ENCODE peak calls at places on chromosomes 7 and 10, in nine cellular contexts. P is GM12878, K is right lobe of liver, Y is colonic mucosa, N is spleen, W is SK-N-SH, G is IMR-90, D is left ventricle myocardium inferior, V is keratinocyte. U is an unnamed sample.

GRCh38 chr7:25515876-25516275 is 287.6 kb upstream of the NPVF start:
- DNase-seq in D (no peak), N (no peak), G (no peak), P (no peak), K (no peak), V (no peak), Y (no peak), W (no peak), U (no peak)

GRCh38 chr10:109765838-109766237 is 157.5 kb downstream of the XPNPEP1 start:
- DNase-seq in D (no peak), N (no peak), Y (no peak), P (no peak), G (no peak), W (no peak), V (no peak), K (no peak), U (no peak)

GRCh38 chr10:42738669-42739068 is 43.9 kb upstream of the BMS1 start:
- DNase-seq in W (no peak), K (no peak), P (no peak), D (no peak), V (no peak), N (no peak), G (no peak), Y (no peak), U (no peak)

GRCh38 chr10:43160067-43160918 is 22.0 kb downstream of the CSGALNACT2 start:
- DNase-seq in K (no peak), G (peak; percentile 90), P (no peak), W (no peak), V (peak; percentile 15), N (no peak), Y (no peak), D (no peak), U (peak; percentile 68)

GRCh38 chr10:35979116-35979515 is 337.0 kb upstream of the FZD8 start:
- DNase-seq in K (no peak), V (no peak), N (no peak), Y (no peak), G (no peak), W (no peak), D (no peak), P (no peak), U (no peak)

GRCh38 chr10:49273082-49273465 is 25.9 kb upstream of the C10orf71 start:
- DNase-seq in P (no peak), D (no peak), K (no peak), G (no peak), V (no peak), Y (no peak), N (no peak), W (peak; percentile 30), U (no peak)

GRCh38 chr10:34643620-34644019 is 171.5 kb downstream of the PARD3 start:
- DNase-seq in G (no peak), N (no peak), Y (no peak), D (no peak), V (no peak), K (no peak), P (no peak), W (no peak), U (no peak)

GRCh38 chr7:121080913-121081326 is 92.4 kb downstream of the CPED1 start:
- DNase-seq in P (no peak), G (no peak), W (no peak), V (no peak), Y (no peak), K (no peak), N (no peak), D (no peak), U (no peak)

GRCh38 chr7:128865303-128865702 is 2.6 kb downstream of the ATP6V1F start:
- DNase-seq in N (no peak), P (no peak), D (no peak), G (no peak), Y (no peak), K (no peak), V (no peak), W (no peak), U (no peak)

GRCh38 chr7:50711271-50712175 is 71.2 kb downstream of the GRB10 start:
- DNase-seq in N (no peak), Y (no peak), K (no peak), D (peak; percentile 43), P (no peak), W (no peak), G (peak; percentile 35), V (no peak), U (peak; percentile 22)

GRCh38 chr7:134298902-134299683 is 17.6 kb downstream of the SLC35B4 start:
- DNase-seq in G (peak; percentile 78), K (peak; percentile 63), W (peak; percentile 31), D (peak; percentile 28), P (no peak), V (no peak), Y (peak; percentile 36), N (no peak), U (peak; percentile 71)

GRCh38 chr7:99109108-99110051 is 34.5 kb downstream of the SMURF1 start:
- DNase-seq in K (no peak), G (peak; percentile 62), W (peak; percentile 47), N (no peak), D (peak; percentile 51), V (no peak), P (no peak), Y (no peak), U (no peak)

GRCh38 chr7:154451480-154452457 is 399.6 kb downstream of the DPP6 start:
- DNase-seq in G (no peak), N (no peak), Y (no peak), D (no peak), W (no peak), K (no peak), V (no peak), P (no peak), U (no peak)

GRCh38 chr10:99296605-99297004 is 32.6 kb upstream of the CNNM1 start:
- DNase-seq in G (no peak), W (peak; percentile 74), N (no peak), P (no peak), Y (no peak), K (peak; percentile 62), V (no peak), D (no peak), U (no peak)

GRCh38 chr7:143419880-143420279 is 11.2 kb upstream of the EPHA1 start:
- DNase-seq in N (no peak), G (no peak), P (no peak), D (no peak), V (no peak), W (no peak), K (no peak), Y (peak; percentile 78), U (no peak)

GRCh38 chr10:49661291-49661856 is 18.1 kb upstream of the C10orf53 start:
- DNase-seq in D (no peak), P (no peak), W (no peak), V (no peak), K (no peak), Y (no peak), G (no peak), N (no peak), U (no peak)

GRCh38 chr7:66250711-66251110 is 45.6 kb downstream of the TPST1 start:
- DNase-seq in K (no peak), P (no peak), V (peak; percentile 66), N (no peak), Y (no peak), D (no peak), W (no peak), G (peak; percentile 95), U (peak; percentile 92)

GRCh38 chr7:151313857-151314256 is 27.8 kb upstream of the NUB1 start:
- DNase-seq in V (no peak), N (no peak), D (peak; percentile 60), K (no peak), G (peak; percentile 61), P (no peak), W (no peak), Y (peak; percentile 28), U (peak; percentile 12)

GRCh38 chr10:62689712-62690111 is 114.8 kb upstream of the ADO start:
- DNase-seq in D (no peak), Y (no peak), P (no peak), G (no peak), W (no peak), N (no peak), K (no peak), V (no peak), U (no peak)

GRCh38 chr10:133309720-133310398 is 1.1 kb downstream of the ZNF511 start:
- DNase-seq in Y (peak; percentile 78), N (peak; percentile 90), K (peak; percentile 89), P (no peak), W (no peak), D (peak; percentile 33), V (no peak), G (no peak), U (no peak)
- H3K4me3 ChIP-seq in Y (peak overlapping the region; percentile 95), N (no peak overlapping the region), K (peak overlapping the region; percentile 95), P (peak overlapping the region; percentile 32), W (no peak overlapping the region), D (no peak overlapping the region), V (peak overlapping the region; percentile 2), G (no peak overlapping the region), U (no peak overlapping the region)

DNA sequence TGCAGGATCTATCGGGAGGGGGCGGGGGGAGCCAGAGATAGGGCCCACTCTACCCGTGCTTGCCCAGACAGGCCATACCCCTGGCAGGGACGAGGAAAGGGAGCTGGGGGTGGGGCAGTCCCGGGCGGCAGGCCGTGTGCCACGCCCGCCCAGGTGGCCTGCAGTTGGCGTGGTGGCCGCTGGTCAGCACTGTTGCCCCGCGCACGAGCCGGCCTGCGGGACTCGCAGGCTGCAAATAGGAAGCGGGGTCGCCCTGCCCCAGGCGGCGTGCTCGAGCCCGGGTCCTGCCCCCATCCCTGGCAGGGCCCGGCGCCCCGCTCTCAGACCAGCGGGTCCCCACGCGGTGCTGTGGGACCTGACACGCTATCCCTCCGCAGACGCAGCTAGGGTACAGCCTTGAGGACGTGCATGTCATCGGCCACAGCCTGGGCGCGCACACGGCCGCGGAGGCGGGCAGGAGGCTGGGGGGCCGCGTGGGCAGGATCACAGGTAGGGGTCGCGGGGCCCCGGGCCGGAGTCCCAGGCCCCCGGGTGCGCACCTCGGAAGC is 6.7 kb downstream of the PNLIPRP2 start:
- DNase-seq in G (no peak), P (no peak), D (no peak), Y (peak; percentile 71), V (no peak), N (no peak), W (peak; percentile 92), K (no peak), U (no peak)
- TF ChIP-seq CTCF in G (peak; percentile 31), P (no peak), D (peak; percentile 62), Y (peak; percentile 48), V (no peak), N (no peak), W (peak; percentile 45), K (peak; percentile 42), U (peak; percentile 12)

DNA sequence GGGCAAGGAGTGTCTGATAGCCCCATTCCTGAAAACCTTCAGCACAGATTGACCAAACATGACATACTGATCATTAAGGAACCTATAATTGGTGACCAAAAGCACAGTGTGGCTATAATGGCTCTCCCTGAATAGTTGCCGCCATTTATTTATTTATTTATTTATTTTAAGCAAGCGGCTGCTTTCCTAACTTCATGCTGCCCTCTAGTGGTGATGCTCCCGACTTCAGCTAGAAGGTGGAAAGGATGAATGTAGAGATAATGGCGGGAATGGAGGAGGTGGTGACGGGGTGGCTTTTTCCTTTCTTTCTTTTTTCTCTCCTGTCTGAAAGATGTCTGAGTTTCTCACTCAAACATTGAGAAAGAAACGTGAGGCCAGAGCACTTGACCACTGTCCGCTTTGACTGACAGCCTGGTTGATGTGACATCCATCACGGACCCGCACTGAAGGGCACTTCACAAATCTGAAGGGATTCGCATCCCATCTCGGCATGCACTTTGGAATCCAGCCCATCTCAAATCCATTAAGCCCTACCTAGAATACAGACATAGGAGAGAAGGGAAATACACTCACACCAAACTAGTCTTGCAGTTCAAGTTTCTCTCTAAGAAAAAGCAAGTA is 1090.1 kb downstream of the KCNMA1 start:
- DNase-seq in P (no peak), N (no peak), K (peak; percentile 62), D (peak; percentile 71), V (no peak), Y (peak; percentile 86), G (peak; percentile 77), W (peak; percentile 60), U (peak; percentile 88)
- H3K4me3 ChIP-seq in P (no peak overlapping the region), N (no peak overlapping the region), K (no peak overlapping the region), D (peak overlapping the region; percentile 20), V (no peak overlapping the region), Y (no peak overlapping the region), G (no peak overlapping the region), W (no peak overlapping the region), U (no peak overlapping the region)

GRCh38 chr10:30565449-30565848 is 64.1 kb downstream of the LYZL2 start:
- DNase-seq in G (no peak), N (no peak), P (no peak), V (no peak), K (no peak), W (no peak), Y (no peak), D (no peak), U (peak; percentile 38)
- TF ChIP-seq CTCF in G (no peak), N (no peak), P (no peak), V (no peak), K (no peak), W (no peak), Y (no peak), D (no peak), U (no peak)